ENCODE peak calls at places on chromosomes 3 and 15, in seven cellular contexts. D is endothelial cell of umbilical vein, R is A549, C is uterus, A is heart left ventricle, U is ovary, G is body of pancreas. W is an unnamed sample.

GRCh38 chr15:29959384-29960137 is 123.2 kb upstream of the GOLGA8J start:
- DNase-seq in D (no peak), R (no peak), C (no peak), A (no peak), U (no peak), G (no peak), W (no peak)

GRCh38 chr15:33197636-33198035 is 3.1 kb upstream of the FMN1 start:
- DNase-seq in D (no peak), R (no peak), C (no peak), A (no peak), U (no peak), G (no peak), W (no peak)

GRCh38 chr3:94285874-94286273 is 223.0 kb downstream of the NSUN3 start:
- DNase-seq in D (peak; percentile 9), R (peak; percentile 14), C (no peak), A (no peak), U (no peak), G (no peak), W (no peak)

GRCh38 chr15:76837474-76837873 is 67.7 kb downstream of the SCAPER start:
- DNase-seq in D (no peak), R (no peak), C (no peak), A (no peak), U (no peak), G (no peak), W (no peak)

GRCh38 chr3:147390589-147391569 is 15.5 kb downstream of the ZIC4 start:
- DNase-seq in D (no peak), R (no peak), C (no peak), A (no peak), U (no peak), G (no peak), W (no peak)

GRCh38 chr15:29242466-29243242 is 27.0 kb downstream of the NSMCE3 start:
- DNase-seq in D (no peak), R (no peak), C (no peak), A (no peak), U (no peak), G (no peak), W (no peak)

GRCh38 chr15:80549191-80549590 is 145.0 kb downstream of the ARNT2 start:
- DNase-seq in D (no peak), R (no peak), C (no peak), A (no peak), U (no peak), G (no peak), W (no peak)

GRCh38 chr15:84924074-84924700 is 39.7 kb downstream of the SLC28A1 start:
- DNase-seq in D (no peak), R (no peak), C (no peak), A (no peak), U (no peak), G (no peak), W (no peak)

GRCh38 chr3:113086506-113087461 is 96.0 kb downstream of the GTPBP8 start:
- DNase-seq in D (no peak), R (peak; percentile 62), C (no peak), A (no peak), U (no peak), G (no peak), W (no peak)

GRCh38 chr15:92391640-92392039 is 2.0 kb upstream of the ST8SIA2 start:
- DNase-seq in D (peak; percentile 19), R (peak; percentile 76), C (no peak), A (no peak), U (no peak), G (no peak), W (no peak)

GRCh38 chr3:187741403-187742350 is 3.6 kb downstream of the BCL6 start:
- DNase-seq in D (peak; percentile 81), R (peak; percentile 72), C (peak; percentile 77), A (peak; percentile 88), U (peak; percentile 82), G (peak; percentile 76), W (peak; percentile 77)

GRCh38 chr15:40190591-40190990 is 29.7 kb downstream of the BUB1B start:
- DNase-seq in D (peak; percentile 59), R (peak; percentile 16), C (no peak), A (no peak), U (no peak), G (no peak), W (no peak)

GRCh38 chr3:40432793-40433192 is 24.3 kb upstream of the RPL14 start:
- DNase-seq in D (no peak), R (no peak), C (no peak), A (no peak), U (no peak), G (no peak), W (no peak)

GRCh38 chr3:133988631-133989161 is 41.0 kb downstream of the SLCO2A1 start:
- DNase-seq in D (no peak), R (no peak), C (no peak), A (no peak), U (no peak), G (no peak), W (no peak)

GRCh38 chr3:186108106-186108940 is 566 bp downstream of the ETV5 start:
- DNase-seq in D (peak; percentile 64), R (peak; percentile 70), C (peak; percentile 53), A (peak; percentile 71), U (peak; percentile 51), G (peak; percentile 33), W (peak; percentile 21)

GRCh38 chr3:139617656-139618268 is 60.0 kb downstream of the NMNAT3 start:
- DNase-seq in D (no peak), R (no peak), C (no peak), A (no peak), U (no peak), G (no peak), W (no peak)

GRCh38 chr3:46995901-46996562 is 16.6 kb downstream of the NBEAL2 start:
- DNase-seq in D (no peak), R (no peak), C (no peak), A (no peak), U (no peak), G (no peak), W (no peak)

GRCh38 chr3:30673425-30674341 is 67.3 kb downstream of the TGFBR2 start:
- DNase-seq in D (no peak), R (no peak), C (no peak), A (no peak), U (no peak), G (no peak), W (no peak)

GRCh38 chr3:126356373-126357298 is 572 bp downstream of the KLF15 start:
- DNase-seq in D (peak; percentile 5), R (no peak), C (peak; percentile 47), A (peak; percentile 74), U (peak; percentile 72), G (peak; percentile 45), W (no peak)

GRCh38 chr3:16222547-16222946 is 42.2 kb downstream of the DPH3 start:
- DNase-seq in D (no peak), R (no peak), C (no peak), A (no peak), U (no peak), G (no peak), W (no peak)

GRCh38 chr15:79680721-79681120 is 216.1 kb downstream of the MTHFS start:
- DNase-seq in D (peak; percentile 52), R (peak; percentile 68), C (no peak), A (no peak), U (no peak), G (no peak), W (no peak)

GRCh38 chr3:45593708-45594601 is 596 bp upstream of the LIMD1 start:
- DNase-seq in D (peak; percentile 77), R (peak; percentile 80), C (peak; percentile 73), A (peak; percentile 89), U (peak; percentile 59), G (peak; percentile 76), W (peak; percentile 83)

GRCh38 chr3:45597166-45597565 is 2.6 kb downstream of the LIMD1 start:
- DNase-seq in D (no peak), R (no peak), C (peak; percentile 52), A (no peak), U (no peak), G (peak; percentile 53), W (no peak)

GRCh38 chr3:45595364-45596154 is 1.0 kb downstream of the LIMD1 start:
- DNase-seq in D (no peak), R (peak; percentile 26), C (no peak), A (peak; percentile 77), U (no peak), G (no peak), W (peak; percentile 68)

GRCh38 chr3:45597581-45597980 is 3.0 kb downstream of the LIMD1 start:
- DNase-seq in D (no peak), R (no peak), C (no peak), A (no peak), U (no peak), G (no peak), W (no peak)

GRCh38 chr3:45596290-45596791 is 1.8 kb downstream of the LIMD1 start:
- DNase-seq in D (no peak), R (no peak), C (no peak), A (no peak), U (no peak), G (peak; percentile 48), W (peak; percentile 80)
- TF ChIP-seq POLR2A in D (no peak), R (no peak), C (no peak), A (no peak), U (no peak), G (no peak), W (no peak)

DNA sequence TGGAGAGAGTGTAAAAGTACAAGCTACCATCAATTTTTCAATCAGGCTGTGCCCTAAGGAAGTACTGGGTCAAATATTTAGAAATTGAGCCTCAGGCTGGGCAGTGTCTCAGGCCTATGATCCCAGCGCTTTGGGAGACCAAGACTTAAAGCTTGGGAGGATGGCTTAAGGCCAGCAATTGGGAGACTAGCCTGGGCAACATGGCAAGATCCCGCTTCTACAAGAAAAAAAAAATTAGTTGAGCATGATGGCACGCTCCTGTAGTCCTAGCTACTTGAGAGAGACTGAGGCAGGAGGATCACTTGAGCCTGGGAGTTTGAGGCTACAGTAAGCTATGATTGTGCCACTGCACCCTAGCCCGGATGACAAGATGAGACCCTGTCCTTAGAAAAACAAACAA is 2.0 kb upstream of the UBP1 start:
- DNase-seq in D (no peak), R (no peak), C (no peak), A (no peak), U (no peak), G (no peak), W (no peak)
- H3K27ac ChIP-seq in D (no peak overlapping the region), R (no peak overlapping the region), C (peak overlapping the region; percentile 95), A (peak overlapping the region; percentile 99), U (no peak overlapping the region), G (peak overlapping the region; percentile 99), W (no peak overlapping the region)

GRCh38 chr15:60054472-60054871 is 50.4 kb downstream of the FOXB1 start:
- DNase-seq in D (no peak), R (no peak), C (no peak), A (no peak), U (no peak), G (no peak), W (no peak)
- TF ChIP-seq POLR2A in D (no peak), R (no peak), C (no peak), A (no peak), U (no peak), G (no peak), W (no peak)

DNA sequence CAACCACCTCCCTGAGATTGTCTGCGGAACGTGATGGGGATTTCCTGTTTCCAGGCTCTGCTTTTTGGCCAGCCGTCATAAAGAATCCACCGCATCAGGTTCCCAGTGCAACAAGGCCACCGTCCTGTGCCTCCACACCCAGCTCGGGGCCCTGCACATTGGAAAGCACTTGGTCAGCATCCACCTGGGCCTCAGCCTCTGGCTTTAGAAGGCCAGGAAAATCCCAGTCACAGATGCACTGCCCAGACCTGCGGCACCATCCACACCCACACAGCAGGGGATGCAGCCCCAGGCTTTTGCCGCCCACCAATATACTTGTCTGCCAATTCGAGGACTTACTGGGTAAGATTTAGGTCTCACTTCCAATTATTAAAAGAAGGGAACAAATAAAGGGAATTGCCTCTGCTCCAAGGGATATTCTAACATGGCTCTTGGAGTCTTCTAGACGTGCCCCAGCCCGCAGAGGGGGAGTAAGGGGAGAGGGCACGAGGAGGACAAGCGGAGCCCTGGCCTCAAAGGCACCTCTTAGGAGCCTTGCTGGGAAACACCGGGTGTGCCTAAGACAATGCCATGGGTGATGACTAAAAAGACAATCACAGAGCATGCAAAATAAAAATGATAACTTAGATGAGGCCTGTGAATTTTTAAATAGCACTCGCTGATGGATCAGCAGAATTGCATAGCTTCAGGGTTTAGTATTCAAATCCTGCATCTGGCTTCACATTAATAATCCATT is 169.2 kb downstream of the FOXP1 start:
- DNase-seq in D (no peak), R (no peak), C (no peak), A (peak; percentile 59), U (no peak), G (no peak), W (no peak)
- H3K27ac ChIP-seq in D (peak overlapping the region; percentile 86), R (peak overlapping the region; percentile 17), C (no peak overlapping the region), A (no peak overlapping the region), U (no peak overlapping the region), G (no peak overlapping the region), W (no peak overlapping the region)

W was measured in Peyer's patch.